ENCODE peak calls at places on chromosomes 1 and 21, in ten cellular contexts. B is suprapubic skin, F is HCT116, Z is HepG2, W is esophagus muscularis mucosa, H is GM12878, P is stomach, R is GM23338, D is SK-N-SH, T is spleen. V is an unnamed sample. For H3K4me1, the result is how much of the 10 kb centered on the place peaks cover.

GRCh38 chr1:35120458-35121133 is 41.4 kb downstream of the ZMYM1 start:
- DNase-seq in F (no peak), P (peak), Z (peak), D (peak), R (peak), T (no peak), H (no peak), B (no peak), W (peak), V (peak)

GRCh38 chr1:61581241-61581640 is 143.7 kb downstream of the TM2D1 start:
- DNase-seq in W (no peak), D (no peak), R (no peak), B (no peak), Z (no peak), P (no peak), H (no peak), F (no peak), T (no peak), V (no peak)

GRCh38 chr1:234869182-234870019 is 259.2 kb downstream of the TOMM20 start:
- DNase-seq in F (no peak), T (no peak), W (no peak), P (no peak), H (no peak), R (no peak), B (no peak), Z (no peak), D (no peak), V (no peak)

GRCh38 chr1:150302338-150302737 is 8.7 kb downstream of the MRPS21 start:
- DNase-seq in P (no peak), Z (no peak), R (peak), H (no peak), F (no peak), D (no peak), B (no peak), T (no peak), W (no peak), V (no peak)

GRCh38 chr21:38661296-38662223 is 144.2 kb upstream of the ETS2 start:
- DNase-seq in F (no peak), W (no peak), H (no peak), Z (no peak), P (no peak), T (peak), D (peak), B (no peak), R (peak), V (peak)

GRCh38 chr1:67148516-67149178 is 13.9 kb upstream of the C1orf141 start:
- DNase-seq in B (no peak), T (no peak), F (no peak), W (no peak), D (no peak), H (no peak), Z (no peak), P (no peak), R (no peak), V (no peak)

GRCh38 chr1:36134031-36134430 is 9.0 kb upstream of the COL8A2 start:
- DNase-seq in W (no peak), Z (no peak), B (no peak), H (no peak), D (peak), R (no peak), T (no peak), F (no peak), P (no peak), V (no peak)

GRCh38 chr1:91307784-91308409 is 96.7 kb downstream of the HFM1 start:
- DNase-seq in H (no peak), P (no peak), R (no peak), F (no peak), W (no peak), B (no peak), Z (no peak), D (no peak), T (no peak), V (no peak)

GRCh38 chr1:39926343-39926769 is 24.6 kb upstream of the MYCL start:
- DNase-seq in Z (peak), W (no peak), F (no peak), B (no peak), H (no peak), R (no peak), D (no peak), P (no peak), T (no peak), V (no peak)

GRCh38 chr21:31198575-31198974 is 145.5 kb downstream of the TIAM1 start:
- DNase-seq in F (peak), B (no peak), D (peak), Z (peak), P (no peak), W (no peak), H (no peak), R (peak), T (no peak), V (no peak)

GRCh38 chr1:89884718-89885596 is 64.1 kb downstream of the LRRC8D start:
- DNase-seq in B (no peak), T (no peak), R (no peak), P (no peak), H (no peak), F (no peak), D (no peak), Z (no peak), W (no peak), V (no peak)

GRCh38 chr1:202861420-202862121 is 27.4 kb downstream of the RABIF start:
- DNase-seq in T (peak), Z (peak), W (peak), B (peak), F (peak), P (peak), D (peak), H (no peak), R (peak), V (peak)

GRCh38 chr1:231778009-231778719 is 151.6 kb downstream of the DISC1 start:
- DNase-seq in D (no peak), R (no peak), P (no peak), F (peak), T (no peak), Z (no peak), H (no peak), W (no peak), B (peak), V (peak)

GRCh38 chr21:29155118-29155932 is 24.9 kb downstream of the MAP3K7CL start:
- DNase-seq in W (no peak), B (peak), F (no peak), Z (no peak), D (peak), T (no peak), H (no peak), R (peak), P (no peak), V (no peak)

GRCh38 chr1:3287656-3288160 is 166.8 kb upstream of the ARHGEF16 start:
- DNase-seq in D (no peak), H (no peak), W (no peak), T (no peak), Z (no peak), R (no peak), P (no peak), F (no peak), B (no peak), V (no peak)

GRCh38 chr21:41632748-41633475 is 125.0 kb upstream of the TMPRSS2 start:
- DNase-seq in W (no peak), T (no peak), D (no peak), B (no peak), Z (no peak), F (no peak), H (no peak), P (peak), R (no peak), V (no peak)

GRCh38 chr1:53172751-53173498 is 23.7 kb upstream of the CPT2 start:
- DNase-seq in P (no peak), T (no peak), W (no peak), D (peak), F (no peak), R (peak), Z (peak), B (no peak), H (no peak), V (peak)

GRCh38 chr1:178052650-178053461 is 41.0 kb upstream of the RASAL2 start:
- DNase-seq in Z (peak), D (no peak), F (no peak), T (no peak), P (no peak), W (no peak), B (no peak), H (no peak), R (peak), V (peak)

GRCh38 chr1:110487676-110488075 is 31.3 kb downstream of the KCNA10 start:
- DNase-seq in D (no peak), W (no peak), Z (no peak), R (no peak), T (no peak), H (no peak), P (peak), F (no peak), B (no peak), V (no peak)

GRCh38 chr1:156667610-156667967 is 9.6 kb downstream of the NES start:
- DNase-seq in R (no peak), B (no peak), P (no peak), Z (no peak), D (no peak), H (no peak), F (no peak), T (no peak), W (no peak), V (no peak)

GRCh38 chr1:54052470-54052933 is 502 bp downstream of the TMEM59 start:
- DNase-seq in P (peak), T (peak), R (peak), H (no peak), W (no peak), F (no peak), B (peak), Z (peak), D (peak), V (peak)

GRCh38 chr1:228865613-228866320 is 130.5 kb downstream of the RHOU start:
- DNase-seq in B (no peak), R (no peak), W (no peak), P (no peak), Z (no peak), T (no peak), H (no peak), D (peak), F (no peak), V (no peak)

GRCh38 chr1:200778766-200779165 is 40.1 kb downstream of the CAMSAP2 start:
- DNase-seq in B (no peak), T (no peak), H (no peak), W (no peak), Z (no peak), P (no peak), F (no peak), R (no peak), D (no peak), V (no peak)

GRCh38 chr1:20033396-20033795 is 36.6 kb upstream of the PLA2G5 start:
- DNase-seq in R (no peak), D (no peak), W (no peak), B (no peak), P (no peak), H (no peak), F (no peak), T (no peak), Z (no peak), V (no peak)

GRCh38 chr1:241012708-241013340 is 344.2 kb downstream of the RGS7 start:
- DNase-seq in R (peak), W (no peak), F (no peak), D (no peak), T (no peak), Z (no peak), H (no peak), B (no peak), P (no peak), V (no peak)

GRCh38 chr1:150973258-150973825 is 1.3 kb downstream of the CERS2 start:
- DNase-seq in F (no peak), H (no peak), P (peak), T (peak), B (no peak), D (peak), Z (no peak), R (no peak), W (no peak), V (peak)

GRCh38 chr1:167057297-167057688 is 32.9 kb downstream of the GPA33 start:
- DNase-seq in H (no peak), W (peak), B (no peak), D (peak), R (peak), P (peak), T (no peak), Z (peak), F (peak), V (no peak)

GRCh38 chr1:198619375-198620140 is 19.3 kb upstream of the PTPRC start:
- DNase-seq in F (no peak), W (no peak), H (no peak), R (no peak), P (no peak), D (no peak), B (no peak), T (no peak), Z (no peak), V (no peak)

GRCh38 chr21:17803536-17803935 is 15.6 kb downstream of the C21orf91 start:
- DNase-seq in T (no peak), Z (no peak), R (no peak), B (no peak), W (no peak), D (no peak), H (no peak), P (no peak), F (no peak), V (no peak)

GRCh38 chr1:95041491-95042165 is 31.1 kb downstream of the ALG14 start:
- DNase-seq in W (no peak), F (peak), R (no peak), D (peak), Z (peak), B (no peak), P (peak), H (no peak), T (no peak), V (peak)

GRCh38 chr1:99621340-99621901 is 24.5 kb upstream of the PALMD start:
- DNase-seq in D (no peak), W (no peak), P (no peak), R (no peak), B (no peak), Z (no peak), T (no peak), F (no peak), H (no peak), V (no peak)

GRCh38 chr1:39149509-39149908 is 55.0 kb upstream of the MACF1 start:
- DNase-seq in H (no peak), W (no peak), R (no peak), B (no peak), T (no peak), P (no peak), F (no peak), Z (no peak), D (no peak), V (no peak)

GRCh38 chr1:227521782-227522181 is 41.6 kb upstream of the ZNF678 start:
- DNase-seq in R (peak), F (no peak), D (no peak), H (no peak), P (no peak), W (no peak), Z (no peak), T (no peak), B (no peak), V (no peak)

GRCh38 chr1:204011426-204011825 is 61.5 kb upstream of the SOX13 start:
- DNase-seq in Z (peak), B (no peak), H (no peak), D (no peak), P (no peak), F (no peak), W (no peak), R (no peak), T (no peak), V (no peak)

GRCh38 chr1:11188858-11189451 is at the start of gene ANGPTL7:
- DNase-seq in D (no peak), P (no peak), T (no peak), R (no peak), H (no peak), B (no peak), W (no peak), F (no peak), Z (no peak), V (no peak)

GRCh38 chr21:34126269-34126668 is 52.9 kb downstream of the MRPS6 start:
- DNase-seq in P (no peak), T (no peak), H (no peak), W (no peak), B (no peak), Z (no peak), R (peak), D (no peak), F (no peak), V (no peak)

GRCh38 chr21:46229133-46229922 is 754 bp upstream of the LSS start:
- DNase-seq in Z (peak), B (peak), W (no peak), R (peak), D (peak), H (no peak), T (peak), P (no peak), F (no peak), V (no peak)
- TF ChIP-seq POLR2AphosphoS5 in Z (peak), B (no peak), W (no peak), R (peak), D (no peak), H (no peak), T (peak), P (no peak), F (peak), V (no peak)

GRCh38 chr1:223233019-223233409 is 90.0 kb upstream of the TLR5 start:
- DNase-seq in D (no peak), F (no peak), Z (no peak), T (no peak), B (peak), P (no peak), R (no peak), H (no peak), W (no peak), V (no peak)
- H3K4me1 ChIP-seq in D (under half), F (under half), Z (under half), T (under half), B (under half), P (under half), R (under half), H (under half), W (under half), V (under half)

GRCh38 chr1:8094481-8095241 is 68.6 kb upstream of the ERRFI1 start:
- DNase-seq in D (no peak), B (no peak), R (no peak), Z (peak), T (no peak), H (no peak), W (no peak), F (no peak), P (no peak), V (peak)
- TF ChIP-seq POLR2AphosphoS5 in D (no peak), B (no peak), R (no peak), Z (peak), T (no peak), H (no peak), W (no peak), F (peak), P (peak), V (no peak)

GRCh38 chr1:27447883-27448282 is 42.1 kb downstream of the WASF2 start:
- DNase-seq in H (no peak), D (no peak), Z (no peak), T (no peak), B (no peak), W (no peak), P (no peak), F (no peak), R (no peak), V (no peak)
- H3K4me1 ChIP-seq in H (half or more), D (under half), Z (under half), T (half or more), B (half or more), W (under half), P (under half), F (under half), R (under half), V (under half)

DNA sequence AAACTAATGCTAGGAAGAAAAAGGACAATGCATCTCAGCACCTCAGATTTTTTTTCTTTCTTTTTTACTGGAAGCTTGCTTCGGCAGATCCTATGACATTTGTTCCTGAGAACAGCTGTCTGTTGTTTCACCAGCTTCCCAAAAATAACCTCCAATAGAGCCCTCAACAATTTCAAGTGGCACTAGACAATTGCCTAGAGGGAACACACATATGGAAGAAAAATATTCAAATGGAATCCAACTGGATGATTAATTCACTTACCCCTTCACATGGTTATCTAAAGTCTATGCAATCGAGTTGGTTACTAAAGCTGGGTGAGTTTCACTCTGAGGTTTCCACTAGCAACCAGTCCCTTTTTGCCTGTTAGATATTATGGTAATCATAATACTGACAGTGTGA is at the start of gene LEMD1:
- DNase-seq in P (no peak), F (no peak), R (no peak), H (no peak), W (no peak), D (no peak), T (no peak), B (no peak), Z (no peak), V (no peak)
- TF ChIP-seq POLR2AphosphoS5 in P (no peak), F (no peak), R (no peak), H (no peak), W (no peak), D (no peak), T (no peak), B (no peak), Z (no peak), V (no peak)

GRCh38 chr1:158007180-158007579 is 13.7 kb downstream of the KIRREL1 start:
- DNase-seq in W (no peak), H (no peak), F (no peak), T (no peak), P (no peak), Z (no peak), B (no peak), D (no peak), R (peak), V (no peak)

GRCh38 chr1:158003409-158003805 is 10.0 kb downstream of the KIRREL1 start:
- DNase-seq in R (no peak), T (no peak), B (no peak), W (no peak), Z (no peak), D (no peak), H (no peak), F (no peak), P (no peak), V (no peak)

GRCh38 chr1:158002630-158003408 is 9.4 kb downstream of the KIRREL1 start:
- DNase-seq in Z (no peak), R (peak), W (no peak), H (no peak), P (no peak), B (no peak), T (no peak), F (no peak), D (no peak), V (no peak)

GRCh38 chr1:158005249-158005648 is 11.8 kb downstream of the KIRREL1 start:
- DNase-seq in R (no peak), B (no peak), T (no peak), Z (no peak), D (no peak), P (no peak), W (no peak), H (no peak), F (no peak), V (no peak)

GRCh38 chr1:158002022-158002629 is 8.7 kb downstream of the KIRREL1 start:
- DNase-seq in T (no peak), R (peak), B (no peak), P (no peak), W (no peak), F (no peak), H (no peak), D (no peak), Z (no peak), V (no peak)
- H3K4me1 ChIP-seq in T (under half), R (half or more), B (under half), P (under half), W (half or more), F (under half), H (under half), D (under half), Z (under half), V (under half)

GRCh38 chr1:184646824-184647223 is 107.8 kb downstream of the EDEM3 start:
- DNase-seq in P (no peak), H (no peak), D (no peak), F (no peak), Z (no peak), B (no peak), T (no peak), R (no peak), W (peak), V (no peak)
- TF ChIP-seq POLR2AphosphoS5 in P (no peak), H (no peak), D (no peak), F (no peak), Z (no peak), B (no peak), T (no peak), R (no peak), W (no peak), V (no peak)

V was measured in transverse colon.